ENCODE peak calls at places on chromosomes 11 and 22, in ten cellular contexts. X, R, J, D, T, F, H, N, C and L are unnamed samples.

GRCh38 chr22:32204211-32204855 is 540 bp downstream of the RFPL2 start:
- DNase-seq in X (no peak), R (peak), J (no peak), D (no peak), T (no peak), F (no peak), H (no peak), N (no peak), C (no peak), L (no peak)

GRCh38 chr22:30547188-30547587 is 647 bp upstream of the SEC14L6 start:
- DNase-seq in X (no peak), R (no peak), J (no peak), D (no peak), T (no peak), F (no peak), H (no peak), N (no peak), C (no peak), L (no peak)

GRCh38 chr11:114183041-114183511 is 113.1 kb upstream of the NNMT start:
- DNase-seq in X (no peak), R (no peak), J (no peak), D (no peak), T (no peak), F (peak), H (no peak), N (no peak), C (no peak), L (no peak)

GRCh38 chr11:13923716-13924650 is 38.5 kb upstream of the SPON1 start:
- DNase-seq in X (peak), R (no peak), J (no peak), D (no peak), T (no peak), F (peak), H (no peak), N (no peak), C (no peak), L (no peak)

GRCh38 chr11:123103326-123103980 is 41.5 kb upstream of the HSPA8 start:
- DNase-seq in X (peak), R (no peak), J (peak), D (peak), T (no peak), F (peak), H (peak), N (peak), C (no peak), L (peak)

GRCh38 chr11:12180257-12181205 is 70.1 kb downstream of the MICAL2 start:
- DNase-seq in X (no peak), R (no peak), J (no peak), D (no peak), T (no peak), F (no peak), H (no peak), N (no peak), C (no peak), L (no peak)

GRCh38 chr11:93089474-93090102 is 108.2 kb downstream of the SLC36A4 start:
- DNase-seq in X (no peak), R (no peak), J (no peak), D (no peak), T (no peak), F (peak), H (no peak), N (peak), C (no peak), L (peak)

GRCh38 chr22:49448546-49448945 is 379.1 kb downstream of the BRD1 start:
- DNase-seq in X (no peak), R (no peak), J (no peak), D (no peak), T (peak), F (no peak), H (no peak), N (no peak), C (no peak), L (no peak)

GRCh38 chr11:99117603-99118002 is 96.9 kb downstream of the CNTN5 start:
- DNase-seq in X (no peak), R (no peak), J (no peak), D (no peak), T (no peak), F (no peak), H (no peak), N (no peak), C (no peak), L (no peak)

GRCh38 chr22:41561335-41561734 is 525 bp downstream of the CSDC2 start:
- DNase-seq in X (no peak), R (no peak), J (no peak), D (no peak), T (no peak), F (no peak), H (no peak), N (no peak), C (peak), L (no peak)

GRCh38 chr11:104654414-104654813 is 243.8 kb downstream of the CASP12 start:
- DNase-seq in X (no peak), R (no peak), J (no peak), D (no peak), T (no peak), F (no peak), H (no peak), N (no peak), C (no peak), L (no peak)

GRCh38 chr22:47606426-47606825 is 844.0 kb downstream of the TBC1D22A start:
- DNase-seq in X (no peak), R (no peak), J (no peak), D (no peak), T (peak), F (no peak), H (no peak), N (no peak), C (peak), L (no peak)

GRCh38 chr22:44316393-44317162 is 3.8 kb upstream of the SHISAL1 start:
- DNase-seq in X (no peak), R (peak), J (no peak), D (no peak), T (no peak), F (no peak), H (no peak), N (no peak), C (no peak), L (no peak)

GRCh38 chr22:46674367-46674781 is 54.2 kb downstream of the GRAMD4 start:
- DNase-seq in X (no peak), R (no peak), J (peak), D (no peak), T (no peak), F (peak), H (no peak), N (no peak), C (no peak), L (no peak)

DNA sequence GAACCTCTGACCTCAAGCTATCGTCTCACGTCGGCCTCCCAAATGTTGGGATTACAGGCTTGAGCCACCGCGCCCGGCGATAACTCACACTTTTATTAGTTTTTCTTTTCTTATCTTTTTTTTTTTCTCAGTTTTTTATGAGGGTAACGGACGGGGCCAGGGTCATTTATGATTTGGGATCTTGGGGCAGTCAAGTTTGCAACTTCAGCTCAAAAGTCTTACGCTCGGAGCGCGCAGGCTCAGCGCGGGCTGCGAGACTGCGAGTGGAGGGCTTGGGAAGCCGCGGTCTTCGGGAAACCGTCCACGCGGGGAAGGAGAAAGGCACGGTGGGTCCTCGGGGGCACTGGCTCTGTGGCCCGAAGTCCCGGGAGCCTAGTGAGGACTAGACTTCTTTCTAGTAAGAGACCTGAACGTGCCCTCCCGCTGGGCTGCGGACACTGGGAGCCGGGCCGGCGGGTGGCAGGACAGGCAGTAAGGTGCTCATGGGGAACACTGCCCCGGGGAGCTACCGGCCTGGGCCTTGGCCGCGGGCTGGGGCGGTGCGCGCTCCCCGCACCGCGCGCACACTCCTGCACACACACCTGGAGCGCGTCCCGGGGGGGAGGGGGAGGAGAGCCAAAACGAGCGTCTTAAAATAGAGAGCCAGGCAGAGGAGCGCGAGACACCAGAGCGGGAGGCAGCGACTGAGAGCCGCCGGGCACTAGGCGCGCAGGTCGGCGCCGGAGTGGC is 491 bp upstream of the BARX2 start:
- DNase-seq in X (peak), R (peak), J (no peak), D (no peak), T (no peak), F (no peak), H (no peak), N (peak), C (peak), L (no peak)
- H3K4me3 ChIP-seq in X (peak), R (peak), J (peak), D (peak), T (peak), F (no peak), H (no peak), N (peak), C (no peak), L (no peak)

DNA sequence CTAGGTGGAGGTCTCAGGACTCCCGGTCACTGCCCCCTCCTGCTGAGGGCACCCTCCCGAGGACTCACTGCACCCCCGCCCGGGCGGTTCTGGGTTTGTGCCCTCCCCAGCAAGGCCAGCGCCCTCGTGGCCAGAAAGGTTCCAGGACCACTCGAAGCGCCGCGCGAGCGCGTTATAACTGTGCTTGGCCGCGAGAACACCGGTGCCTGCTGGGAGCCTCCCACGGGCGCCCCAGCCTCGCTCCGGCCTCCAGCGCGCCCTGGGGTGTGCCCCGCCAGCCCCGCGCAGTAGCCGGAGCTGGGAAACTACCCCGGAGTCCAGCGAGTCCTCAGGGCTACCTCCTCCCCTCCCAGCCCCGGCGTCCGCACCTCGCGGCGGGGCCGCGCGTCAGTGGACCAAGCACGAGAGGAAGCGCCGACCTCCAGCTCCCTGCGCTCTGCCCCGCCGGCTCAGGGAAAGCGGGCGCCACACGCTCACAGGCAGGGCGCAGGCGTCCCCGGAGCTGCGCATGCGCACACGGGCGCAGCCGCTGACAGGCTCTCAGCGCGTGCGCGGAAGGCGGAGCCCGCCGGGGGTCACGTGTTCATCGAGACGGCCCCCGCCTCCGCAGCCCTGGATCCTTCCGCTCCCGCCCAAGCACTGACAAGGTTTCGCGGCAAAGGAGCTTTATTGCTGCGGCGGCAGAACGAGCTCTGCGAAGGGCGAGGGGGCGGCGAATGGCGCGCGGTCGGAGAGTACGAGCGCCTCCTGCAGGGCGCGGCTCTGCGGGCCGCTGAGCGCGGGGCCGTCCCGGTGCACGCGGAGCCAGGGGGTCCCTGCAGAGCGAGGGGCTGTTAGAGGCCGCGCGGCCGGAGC is at the start of gene SCO2:
- DNase-seq in X (peak), R (peak), J (peak), D (peak), T (peak), F (peak), H (peak), N (peak), C (peak), L (peak)
- TF ChIP-seq CTCF in X (peak), R (peak), J (peak), D (no peak), T (peak), F (peak), H (peak), N (peak), C (peak), L (peak)

GRCh38 chr11:33721984-33722383 is 14.2 kb downstream of the CD59 start:
- DNase-seq in X (peak), R (no peak), J (no peak), D (no peak), T (no peak), F (no peak), H (no peak), N (no peak), C (no peak), L (no peak)
- H3K4me3 ChIP-seq in X (no peak), R (no peak), J (peak), D (no peak), T (no peak), F (no peak), H (no peak), N (no peak), C (no peak), L (no peak)

GRCh38 chr11:102317099-102317767 is at the start of gene BIRC3:
- DNase-seq in X (peak), R (peak), J (peak), D (peak), T (peak), F (peak), H (peak), N (peak), C (peak), L (peak)
- TF ChIP-seq CTCF in X (peak), R (no peak), J (peak), D (peak), T (peak), F (peak), H (peak), N (peak), C (peak), L (peak)

DNA sequence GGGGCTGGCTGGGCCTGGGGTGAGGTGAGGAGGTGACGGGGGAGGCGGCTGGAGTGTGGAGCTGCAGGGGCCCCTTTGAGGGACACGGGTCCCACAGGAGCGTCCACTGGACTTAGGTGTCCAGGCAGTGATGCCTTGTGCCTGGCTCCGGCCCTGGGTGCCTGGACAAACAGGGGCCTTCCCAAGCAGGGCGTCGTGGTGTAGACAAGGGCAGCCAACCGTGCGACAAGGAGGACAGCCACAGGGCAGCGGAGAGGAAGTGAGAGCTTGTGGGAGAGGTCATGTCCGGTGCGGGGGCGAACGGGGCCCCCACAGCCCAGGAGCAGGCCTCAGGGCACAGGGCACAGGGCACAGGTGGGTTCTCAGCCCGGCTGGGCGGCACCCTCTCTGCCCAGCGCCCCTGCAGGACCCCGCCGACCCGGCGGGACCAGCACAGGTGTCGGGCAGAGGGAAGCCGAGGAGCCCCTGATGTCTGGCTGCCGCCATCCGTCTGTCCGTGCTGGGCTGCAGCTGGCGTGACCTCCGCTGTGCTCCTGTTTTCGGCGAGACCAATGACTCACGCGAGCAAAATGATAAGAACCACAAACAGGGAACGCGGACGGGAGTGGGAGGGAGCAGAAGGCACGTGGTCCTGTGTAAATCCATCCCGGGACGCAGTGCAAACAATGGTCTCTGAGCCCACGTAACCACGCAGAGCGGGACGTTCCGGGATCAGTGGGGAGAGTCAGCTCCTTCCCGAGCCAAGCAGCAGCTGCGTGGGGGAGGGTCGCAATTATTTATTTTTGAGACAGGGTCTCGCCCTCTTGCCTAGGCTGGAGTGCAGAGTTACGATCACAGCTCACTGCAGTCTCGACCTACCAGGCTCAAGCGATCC is 49.1 kb upstream of the A4GALT start:
- DNase-seq in X (no peak), R (peak), J (peak), D (peak), T (no peak), F (peak), H (no peak), N (no peak), C (peak), L (peak)
- H3K4me3 ChIP-seq in X (no peak), R (no peak), J (peak), D (peak), T (no peak), F (peak), H (no peak), N (no peak), C (peak), L (no peak)

GRCh38 chr11:69442012-69442806 is 39.3 kb upstream of the LINC01488 start:
- DNase-seq in X (peak), R (peak), J (no peak), D (no peak), T (peak), F (no peak), H (no peak), N (no peak), C (no peak), L (no peak)
- TF ChIP-seq CTCF in X (peak), R (no peak), J (no peak), D (no peak), T (no peak), F (no peak), H (no peak), N (no peak), C (no peak), L (no peak)

GRCh38 chr22:23773247-23774113 is 831 bp downstream of the MMP11 start:
- DNase-seq in X (no peak), R (no peak), J (peak), D (no peak), T (no peak), F (no peak), H (no peak), N (no peak), C (no peak), L (no peak)
- H3K4me3 ChIP-seq in X (peak), R (peak), J (peak), D (peak), T (peak), F (peak), H (peak), N (peak), C (peak), L (peak)

DNA sequence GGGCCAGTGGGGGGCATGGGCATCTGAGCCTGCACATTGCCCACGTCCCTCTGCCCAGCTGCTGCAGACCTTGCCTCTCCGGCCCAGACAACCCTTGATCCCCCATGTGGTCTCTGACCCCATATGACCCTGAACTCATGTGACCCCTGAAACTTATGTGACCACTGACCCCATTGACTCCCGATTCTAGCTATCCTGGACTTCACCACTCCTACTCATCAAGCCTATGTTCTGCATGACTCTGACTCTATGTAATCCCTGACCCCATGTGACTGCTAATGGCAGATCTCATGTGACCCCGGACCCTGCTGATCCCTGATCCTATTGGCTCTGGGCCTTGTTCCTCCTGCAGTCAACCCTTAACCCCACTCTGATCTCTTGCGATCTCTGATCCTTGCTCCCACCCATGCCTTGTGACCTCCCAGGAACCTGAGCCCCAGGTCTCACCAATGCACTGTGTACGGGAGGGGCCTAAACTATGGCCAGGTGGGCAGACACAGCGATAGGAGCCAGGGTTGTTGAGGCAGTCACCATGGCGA is 5.7 kb downstream of the LTBP3 start:
- DNase-seq in X (no peak), R (no peak), J (no peak), D (no peak), T (no peak), F (peak), H (no peak), N (no peak), C (peak), L (no peak)
- TF ChIP-seq CTCF in X (peak), R (peak), J (no peak), D (peak), T (no peak), F (peak), H (no peak), N (peak), C (no peak), L (no peak)

DNA sequence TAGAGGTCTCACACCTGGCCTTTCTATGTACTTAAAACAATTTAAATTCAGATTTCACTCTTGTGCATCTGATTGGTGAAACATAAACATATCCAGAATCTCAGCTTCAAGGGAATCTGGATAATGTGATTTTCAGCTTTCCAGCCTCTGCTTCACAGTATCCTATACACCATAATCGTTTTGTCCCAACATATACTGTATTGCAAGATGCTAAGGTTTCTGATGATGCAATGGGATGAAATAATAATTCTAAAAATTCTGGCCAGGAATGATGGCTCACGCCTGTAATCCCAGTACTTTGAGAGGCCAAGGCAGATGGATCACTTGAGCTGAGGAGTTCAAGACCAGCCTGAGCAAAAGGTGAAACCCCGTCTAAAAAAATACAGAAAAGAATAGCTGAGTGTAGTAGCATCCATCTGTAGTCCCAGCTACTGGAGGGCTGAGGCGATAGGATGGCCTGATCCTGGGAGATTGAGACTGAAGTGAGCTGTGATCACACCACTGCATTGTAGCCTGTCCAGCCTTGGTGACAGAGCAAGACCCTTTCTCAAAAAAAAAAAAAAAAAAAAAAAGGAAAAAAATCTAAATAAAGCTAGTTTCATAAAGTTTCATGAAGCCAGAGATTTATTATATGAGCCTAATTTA is 41.0 kb upstream of the CTSC start:
- DNase-seq in X (no peak), R (no peak), J (no peak), D (no peak), T (no peak), F (no peak), H (no peak), N (no peak), C (no peak), L (no peak)
- H3K4me3 ChIP-seq in X (no peak), R (no peak), J (no peak), D (no peak), T (no peak), F (no peak), H (no peak), N (no peak), C (no peak), L (no peak)

GRCh38 chr22:26674211-26675190 is 17.1 kb downstream of the MIAT start:
- DNase-seq in X (no peak), R (no peak), J (no peak), D (no peak), T (no peak), F (peak), H (no peak), N (no peak), C (no peak), L (no peak)
- TF ChIP-seq CTCF in X (no peak), R (no peak), J (no peak), D (no peak), T (no peak), F (peak), H (no peak), N (peak), C (no peak), L (no peak)